ENCODE peak calls at places on chromosomes 7 and 10, in five cellular contexts. V is A549, R is K562, X is IMR-90, L is adrenal gland. K is an unnamed sample.

GRCh38 chr10:116457480-116457879 is 29.8 kb downstream of the PNLIPRP3 start:
- DNase-seq in X (no peak), L (no peak), R (no peak), V (no peak), K (no peak)

GRCh38 chr7:31875424-31875823 is 188.4 kb downstream of the PPP1R17 start:
- DNase-seq in V (no peak), X (no peak), L (no peak), R (no peak), K (no peak)

GRCh38 chr10:132199854-132200311 is 13.1 kb downstream of the DPYSL4 start:
- DNase-seq in V (no peak), X (no peak), L (no peak), R (no peak), K (no peak)

GRCh38 chr7:135684134-135684533 is 21.8 kb downstream of the STMP1 start:
- DNase-seq in R (no peak), X (peak), V (no peak), L (no peak), K (no peak)

GRCh38 chr7:1546909-1547776 is 8.9 kb downstream of the TMEM184A start:
- DNase-seq in L (no peak), X (no peak), R (no peak), V (no peak), K (no peak)

GRCh38 chr10:30039567-30039966 is 19.8 kb downstream of the JCAD start:
- DNase-seq in X (no peak), R (no peak), V (no peak), L (no peak), K (no peak)

GRCh38 chr10:21160116-21160515 is 263.0 kb upstream of the NEBL start:
- DNase-seq in V (no peak), L (no peak), X (no peak), R (no peak), K (no peak)

GRCh38 chr7:29987821-29988317 is 1.7 kb downstream of the SCRN1 start:
- DNase-seq in V (peak), X (peak), R (no peak), L (no peak), K (peak)

GRCh38 chr10:84270708-84271107 is 25.9 kb downstream of the RGR start:
- DNase-seq in R (no peak), L (no peak), X (no peak), V (no peak), K (no peak)

GRCh38 chr7:95199779-95200558 is 124.4 kb downstream of the PON1 start:
- DNase-seq in X (peak), R (no peak), L (peak), V (peak), K (peak)

GRCh38 chr7:139915864-139916716 is 87.0 kb downstream of the TBXAS1 start:
- DNase-seq in L (peak), R (peak), V (peak), X (peak), K (peak)

GRCh38 chr10:45809829-45810228 is 37.5 kb downstream of the AGAP4 start:
- DNase-seq in V (no peak), X (peak), R (no peak), L (no peak), K (no peak)

GRCh38 chr7:4880218-4880617 is 3.3 kb downstream of the RADIL start:
- DNase-seq in X (no peak), R (no peak), L (no peak), V (no peak), K (no peak)

GRCh38 chr7:93693796-93694195 is 119.3 kb upstream of the CALCR start:
- DNase-seq in R (no peak), V (no peak), L (no peak), X (no peak), K (no peak)
- TF ChIP-seq POLR2A in R (no peak), V (no peak), L (no peak), X (no peak), K (no peak)

GRCh38 chr7:121085922-121086321 is 97.4 kb downstream of the CPED1 start:
- DNase-seq in R (no peak), V (no peak), L (no peak), X (peak), K (no peak)
- H3K27ac ChIP-seq in R (peak), V (no peak), L (no peak), X (peak), K (peak)

DNA sequence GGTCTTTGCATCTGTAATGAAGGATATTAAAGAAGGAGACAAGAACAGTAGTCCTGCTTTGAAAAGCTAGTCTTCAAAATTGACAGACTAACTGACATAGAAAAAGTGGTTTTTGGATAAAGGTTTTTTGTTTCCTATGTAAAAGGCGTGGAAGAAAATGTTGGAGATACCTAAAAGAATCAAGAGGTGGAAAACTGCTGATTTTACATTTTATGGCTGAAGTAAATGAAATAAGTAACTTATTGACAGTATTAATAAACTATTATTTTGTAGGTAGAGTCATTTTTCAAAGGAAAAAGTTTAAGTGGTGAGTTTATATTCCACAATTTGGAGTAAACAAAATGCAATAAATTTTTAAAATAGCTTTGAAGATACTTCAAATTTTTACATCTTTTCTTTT is 12.6 kb upstream of the HELLS start:
- DNase-seq in V (no peak), R (no peak), X (no peak), L (no peak), K (no peak)
- H3K4me3 ChIP-seq in V (no peak), R (no peak), X (no peak), L (no peak), K (no peak)

DNA sequence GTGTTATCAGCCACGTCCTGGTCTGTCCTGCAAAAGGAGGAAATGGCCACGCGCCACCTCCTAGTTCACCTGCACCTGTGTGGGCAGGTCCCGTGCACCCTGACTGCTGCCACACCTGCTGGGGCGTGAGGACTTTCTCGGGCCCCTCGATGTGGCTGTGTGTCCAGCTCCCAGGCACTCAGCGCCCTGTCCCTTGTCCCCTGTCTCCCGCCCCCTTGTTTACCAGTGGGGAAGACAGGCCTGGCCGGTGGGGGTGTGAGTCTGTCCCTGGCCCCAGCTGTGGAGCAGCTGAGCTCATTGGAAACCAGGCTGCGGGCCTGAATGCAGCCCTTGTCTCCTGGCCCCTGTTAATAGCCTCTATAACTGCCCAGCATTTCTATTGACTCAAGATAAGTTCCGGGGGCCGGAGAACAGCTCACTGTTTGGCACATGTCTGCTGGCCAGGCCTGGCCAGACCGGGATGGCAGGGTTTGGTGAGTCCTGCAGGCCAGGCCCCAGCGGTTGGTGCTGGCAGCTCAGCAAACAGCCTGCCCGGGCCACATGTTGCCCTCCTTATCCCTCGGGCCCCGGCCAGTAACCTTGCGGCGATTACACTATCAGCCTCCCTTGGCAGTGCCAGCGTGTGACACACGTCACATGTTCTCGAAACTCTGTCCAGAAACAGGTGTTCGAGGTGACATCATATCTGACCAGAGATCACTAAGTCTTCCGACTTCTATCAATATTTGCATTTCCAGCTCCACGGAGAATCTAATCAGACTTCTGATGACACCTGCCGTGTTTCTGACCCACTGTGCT is 52.1 kb downstream of the FOXL3 start:
- DNase-seq in L (no peak), R (no peak), V (no peak), X (no peak), K (no peak)
- TF ChIP-seq POLR2A in L (no peak), R (no peak), V (no peak), X (no peak), K (no peak)

DNA sequence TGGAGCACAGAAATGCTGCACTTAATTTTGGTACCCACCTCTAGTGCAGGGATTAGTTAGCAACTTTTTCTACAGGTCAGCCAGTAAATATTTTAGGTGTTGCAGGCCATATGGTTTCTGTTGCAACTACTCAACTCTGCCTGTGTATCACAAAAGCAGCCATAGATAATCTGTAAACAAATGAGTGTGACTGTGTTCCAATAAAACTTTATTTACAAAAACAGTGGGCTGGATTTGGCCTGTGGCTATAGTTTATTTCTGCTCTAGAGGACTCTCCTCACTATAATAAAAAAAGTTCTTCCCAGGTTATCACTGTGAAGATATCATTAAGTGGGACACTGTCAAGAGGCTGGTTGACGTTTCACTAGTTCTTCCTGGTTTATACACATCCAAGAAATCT is 65.8 kb downstream of the DNAJC12 start:
- DNase-seq in R (no peak), V (no peak), L (no peak), X (no peak), K (no peak)
- H3K27ac ChIP-seq in R (no peak), V (no peak), L (no peak), X (no peak), K (no peak)

GRCh38 chr7:21169667-21170605 is 257.9 kb upstream of the SP4 start:
- DNase-seq in R (no peak), V (no peak), X (no peak), L (no peak), K (no peak)

DNA sequence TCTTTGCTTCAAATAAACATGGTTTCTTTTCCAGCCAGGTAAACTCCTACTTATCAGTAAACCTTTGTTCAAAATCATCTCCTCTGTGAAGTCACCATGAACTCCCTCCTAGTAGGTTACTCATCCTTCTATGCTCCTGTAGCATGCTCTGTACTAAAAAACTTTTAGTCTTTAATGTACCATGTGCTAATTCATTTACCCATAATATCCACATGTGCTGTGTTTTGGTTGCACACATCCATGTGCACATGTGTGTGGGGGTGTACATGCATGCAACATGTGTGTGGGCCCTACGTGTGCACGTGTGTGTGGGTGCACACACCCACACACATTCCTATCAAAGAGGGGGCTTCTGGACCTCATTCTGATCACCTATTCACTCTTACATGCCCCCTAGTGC is 259.9 kb upstream of the SP4 start:
- DNase-seq in V (no peak), L (no peak), X (no peak), R (no peak), K (no peak)
- H3K4me3 ChIP-seq in V (no peak), L (no peak), X (no peak), R (no peak), K (no peak)

DNA sequence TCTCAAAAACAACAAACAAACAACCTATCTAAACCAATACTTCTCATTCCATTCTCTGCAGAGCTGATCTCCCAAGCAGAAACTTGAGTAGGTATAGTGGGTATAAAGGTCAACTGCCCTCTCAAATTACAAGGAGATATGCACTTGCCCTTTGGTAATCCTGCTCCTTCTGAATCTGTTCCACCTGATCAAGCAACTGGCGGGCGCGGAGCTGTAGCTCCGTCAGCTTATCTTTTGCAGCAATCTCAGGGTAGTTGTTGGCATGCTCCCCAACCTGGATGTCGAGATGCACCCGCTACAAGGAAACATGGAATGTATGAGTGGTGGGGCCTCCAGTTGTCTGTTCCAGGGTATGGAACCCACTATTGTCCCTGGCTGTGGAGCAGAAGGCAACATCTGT is 1.1 kb downstream of the TMED4 start:
- DNase-seq in L (peak), R (peak), X (no peak), V (no peak), K (no peak)
- TF ChIP-seq POLR2A in L (no peak), R (no peak), X (no peak), V (no peak), K (no peak)

GRCh38 chr7:20346577-20346976 is 15.9 kb downstream of the ITGB8 start:
- DNase-seq in R (no peak), V (no peak), L (no peak), X (no peak), K (no peak)

GRCh38 chr7:20340839-20341238 is 10.1 kb downstream of the ITGB8 start:
- DNase-seq in L (no peak), X (no peak), V (no peak), R (no peak), K (no peak)

GRCh38 chr7:20344396-20344795 is 13.7 kb downstream of the ITGB8 start:
- DNase-seq in R (no peak), V (no peak), X (no peak), L (no peak), K (no peak)

GRCh38 chr7:20343954-20344353 is 13.3 kb downstream of the ITGB8 start:
- DNase-seq in R (no peak), V (no peak), L (no peak), X (no peak), K (no peak)

GRCh38 chr7:20343211-20343610 is 12.5 kb downstream of the ITGB8 start:
- DNase-seq in R (no peak), V (no peak), X (no peak), L (no peak), K (no peak)
- H3K27ac ChIP-seq in R (no peak), V (no peak), X (no peak), L (no peak), K (no peak)

DNA sequence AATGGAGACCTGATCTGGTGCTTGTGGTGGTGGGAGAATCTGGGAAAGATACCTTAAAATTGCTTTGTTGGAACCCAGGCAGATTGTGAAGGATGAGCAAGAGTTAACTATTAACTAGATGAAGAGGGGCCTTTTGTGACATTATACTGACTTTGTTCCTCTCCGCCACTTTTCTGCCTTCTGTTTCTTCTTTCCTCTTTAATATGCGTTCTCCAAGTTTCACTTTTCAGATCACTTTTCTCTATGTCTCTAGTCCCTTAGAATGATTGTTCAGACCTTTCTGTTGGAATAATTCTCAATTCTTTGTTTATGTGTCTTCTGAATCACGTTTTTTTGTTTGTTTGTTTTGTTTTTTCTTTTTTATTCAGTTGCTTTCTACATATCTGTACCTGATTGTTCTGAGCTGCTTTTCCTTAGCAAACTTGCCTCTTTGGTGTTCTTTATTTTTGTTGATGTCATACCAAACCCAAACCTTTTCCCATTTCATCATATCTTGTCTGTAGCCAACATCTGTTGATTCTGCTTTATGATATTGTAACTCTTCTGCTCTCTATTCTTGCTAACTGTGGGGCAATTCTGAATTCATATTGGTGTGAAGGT is 2.8 kb downstream of the BMPR1A start:
- DNase-seq in L (no peak), R (no peak), X (peak), V (no peak), K (no peak)
- H3K4me3 ChIP-seq in L (no peak), R (peak), X (peak), V (peak), K (peak)

GRCh38 chr7:142796001-142796500 is 25.3 kb downstream of the PRSS2 start:
- DNase-seq in R (no peak), X (no peak), L (no peak), V (no peak), K (no peak)
- TF ChIP-seq POLR2A in R (no peak), X (no peak), L (no peak), V (no peak), K (no peak)